ENCODE peak calls at places on chromosome 17, in six cellular contexts. I, D, V, K, P and E are unnamed samples.
A peak's percentile ranks its signal among the peaks of the same experiment; 100 is the strongest.

GRCh38 chr17:8846768-8847211 is 20.7 kb downstream of the PIK3R6 start:
- DNase-seq in I (no peak), D (no peak), V (no peak), K (no peak), P (no peak), E (peak; percentile 39)

GRCh38 chr17:1490643-1491405 is 1.7 kb downstream of the MYO1C start:
- DNase-seq in I (peak; percentile 86), D (peak; percentile 92), V (peak; percentile 83), K (no peak), P (no peak), E (no peak)

GRCh38 chr17:1992541-1992940 is 32.6 kb downstream of the RTN4RL1 start:
- DNase-seq in I (no peak), D (no peak), V (no peak), K (no peak), P (no peak), E (no peak)

GRCh38 chr17:18197535-18198194 is 14.0 kb downstream of the ALKBH5 start:
- DNase-seq in I (no peak), D (no peak), V (no peak), K (no peak), P (no peak), E (no peak)

GRCh38 chr17:31803494-31804213 is 55.4 kb downstream of the COPRS start:
- DNase-seq in I (no peak), D (no peak), V (peak; percentile 51), K (no peak), P (no peak), E (no peak)

GRCh38 chr17:74408830-74409229 is 23.1 kb upstream of the GPRC5C start:
- DNase-seq in I (peak; percentile 65), D (no peak), V (no peak), K (no peak), P (no peak), E (no peak)

GRCh38 chr17:18322522-18322921 is 7.4 kb downstream of the SMCR8 start:
- DNase-seq in I (no peak), D (no peak), V (no peak), K (no peak), P (no peak), E (no peak)

GRCh38 chr17:82927661-82928601 is 88.1 kb upstream of the ZNF750 start:
- DNase-seq in I (peak; percentile 42), D (peak; percentile 63), V (no peak), K (no peak), P (no peak), E (no peak)

GRCh38 chr17:74152591-74153455 is 50.7 kb upstream of the RPL38 start:
- DNase-seq in I (no peak), D (no peak), V (peak; percentile 12), K (no peak), P (no peak), E (no peak)

GRCh38 chr17:76048025-76048605 is 21.0 kb upstream of the EVPL start:
- DNase-seq in I (no peak), D (no peak), V (no peak), K (no peak), P (no peak), E (no peak)

GRCh38 chr17:6305613-6306360 is 129.1 kb downstream of the AIPL1 start:
- DNase-seq in I (no peak), D (no peak), V (no peak), K (no peak), P (no peak), E (no peak)

GRCh38 chr17:61382796-61383688 is 16.6 kb upstream of the TBX2 start:
- DNase-seq in I (peak; percentile 24), D (no peak), V (no peak), K (no peak), P (no peak), E (no peak)

GRCh38 chr17:69466905-69467630 is 52.6 kb downstream of the MAP2K6 start:
- DNase-seq in I (no peak), D (no peak), V (no peak), K (no peak), P (no peak), E (no peak)

GRCh38 chr17:57121308-57122042 is 36.4 kb downstream of the AKAP1 start:
- DNase-seq in I (no peak), D (peak; percentile 72), V (no peak), K (no peak), P (no peak), E (no peak)

GRCh38 chr17:69425978-69426377 is 11.5 kb downstream of the MAP2K6 start:
- DNase-seq in I (no peak), D (no peak), V (no peak), K (no peak), P (no peak), E (no peak)

GRCh38 chr17:11319894-11320293 is 78.9 kb downstream of the SHISA6 start:
- DNase-seq in I (no peak), D (no peak), V (no peak), K (no peak), P (no peak), E (no peak)

GRCh38 chr17:16415031-16415924 is at the start of gene TRPV2:
- DNase-seq in I (peak; percentile 74), D (peak; percentile 82), V (peak; percentile 52), K (no peak), P (no peak), E (no peak)

GRCh38 chr17:50533720-50534148 is 1.2 kb downstream of the EPN3 start:
- DNase-seq in I (peak; percentile 58), D (peak; percentile 95), V (peak; percentile 89), K (no peak), P (no peak), E (no peak)

GRCh38 chr17:52138350-52138749 is 20.2 kb downstream of the CA10 start:
- DNase-seq in I (no peak), D (no peak), V (no peak), K (no peak), P (no peak), E (no peak)

GRCh38 chr17:58242171-58242784 is 3.9 kb downstream of the LPO start:
- DNase-seq in I (no peak), D (no peak), V (no peak), K (no peak), P (no peak), E (no peak)

GRCh38 chr17:7530294-7530900 is 18.5 kb upstream of the TNFSF12 start:
- DNase-seq in I (no peak), D (no peak), V (no peak), K (no peak), P (no peak), E (no peak)

GRCh38 chr17:75041656-75042280 is 5.0 kb downstream of the ATP5PD start:
- DNase-seq in I (no peak), D (no peak), V (no peak), K (no peak), P (no peak), E (no peak)

GRCh38 chr17:27572665-27573064 is 58.3 kb upstream of the LGALS9 start:
- DNase-seq in I (no peak), D (no peak), V (no peak), K (no peak), P (no peak), E (no peak)

GRCh38 chr17:27986805-27987684 is 55.4 kb upstream of the NLK start:
- DNase-seq in I (no peak), D (no peak), V (no peak), K (no peak), P (no peak), E (no peak)

DNA sequence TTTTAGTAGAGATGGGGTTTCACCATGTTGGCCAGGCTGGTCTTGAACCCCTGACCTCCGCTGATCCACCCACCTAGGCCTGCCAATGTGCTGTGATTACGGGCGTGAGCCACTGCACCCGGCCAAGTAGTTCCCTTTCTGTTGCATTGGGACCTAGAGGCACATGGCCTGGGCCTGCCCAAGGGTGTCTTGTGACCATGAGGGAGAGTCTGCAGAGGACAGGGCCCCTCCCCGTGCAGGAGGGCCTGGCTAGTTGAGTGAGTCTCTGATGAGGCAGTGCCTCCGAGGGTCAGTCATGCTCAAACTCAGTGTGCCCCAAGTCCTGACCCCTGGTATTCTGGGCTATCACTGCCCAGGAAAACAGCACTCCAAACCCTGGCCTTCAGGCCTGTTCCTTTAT is 62.5 kb downstream of the TMEM235 start:
- DNase-seq in I (peak; percentile 72), D (no peak), V (no peak), K (no peak), P (no peak), E (no peak)
- H3K27ac ChIP-seq in I (no peak overlapping the region), D (no peak overlapping the region), V (no peak overlapping the region), K (no peak overlapping the region), P (no peak overlapping the region), E (no peak overlapping the region)

GRCh38 chr17:59332890-59333377 is 1.5 kb downstream of the YPEL2 start:
- DNase-seq in I (peak; percentile 52), D (peak; percentile 64), V (no peak), K (peak; percentile 30), P (peak; percentile 56), E (no peak)
- H3K27ac ChIP-seq in I (peak overlapping the region; percentile 97), D (peak overlapping the region; percentile 88), V (peak overlapping the region; percentile 95), K (peak overlapping the region; percentile 97), P (peak overlapping the region; percentile 95), E (no peak overlapping the region)

DNA sequence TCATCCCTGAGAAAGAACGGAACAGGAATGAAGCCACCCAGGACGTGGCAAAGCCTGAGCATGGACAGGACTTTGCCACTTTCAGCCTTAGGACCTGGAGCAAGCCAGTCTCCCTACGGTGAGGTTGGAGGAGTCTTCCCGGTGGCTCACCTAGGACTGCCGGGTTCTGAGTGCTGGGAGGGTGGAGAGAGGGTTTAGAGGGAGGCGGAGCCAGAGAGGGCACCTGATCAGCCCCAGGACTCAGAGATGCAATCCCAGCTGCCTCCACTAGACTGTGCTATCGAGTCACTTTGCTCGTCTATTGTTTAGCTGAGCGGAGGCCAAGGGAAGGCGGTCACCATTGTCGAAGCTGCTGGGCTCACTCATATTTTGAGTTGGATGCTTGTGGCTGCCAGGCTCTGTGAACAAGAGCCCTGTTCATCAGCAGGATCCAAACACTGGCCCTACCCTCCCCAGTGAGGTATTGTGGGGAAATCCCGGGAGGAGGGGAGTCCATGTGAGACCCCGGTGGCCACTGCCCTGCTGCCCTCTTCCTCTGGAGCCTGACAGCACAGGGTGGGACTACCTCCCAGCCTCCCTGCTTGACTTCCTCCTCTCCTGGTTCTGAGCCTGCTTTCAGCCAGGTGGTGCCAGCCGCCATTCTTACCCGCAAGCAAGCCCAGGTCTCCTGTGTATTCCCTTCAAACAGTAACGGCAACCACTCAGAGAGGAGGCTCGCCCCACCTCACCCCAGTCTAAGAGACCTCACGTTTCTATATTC is 7.0 kb downstream of the KRT14 start:
- DNase-seq in I (peak; percentile 80), D (peak; percentile 88), V (peak; percentile 95), K (peak; percentile 95), P (no peak), E (peak; percentile 97)
- H3K27ac ChIP-seq in I (no peak overlapping the region), D (no peak overlapping the region), V (no peak overlapping the region), K (peak overlapping the region; percentile 86), P (no peak overlapping the region), E (no peak overlapping the region)

GRCh38 chr17:38691154-38691553 is 13.9 kb upstream of the MLLT6 start:
- DNase-seq in I (no peak), D (peak; percentile 6), V (no peak), K (no peak), P (no peak), E (no peak)

GRCh38 chr17:38697061-38697820 is 7.8 kb upstream of the MLLT6 start:
- DNase-seq in I (no peak), D (peak; percentile 18), V (no peak), K (no peak), P (no peak), E (no peak)

DNA sequence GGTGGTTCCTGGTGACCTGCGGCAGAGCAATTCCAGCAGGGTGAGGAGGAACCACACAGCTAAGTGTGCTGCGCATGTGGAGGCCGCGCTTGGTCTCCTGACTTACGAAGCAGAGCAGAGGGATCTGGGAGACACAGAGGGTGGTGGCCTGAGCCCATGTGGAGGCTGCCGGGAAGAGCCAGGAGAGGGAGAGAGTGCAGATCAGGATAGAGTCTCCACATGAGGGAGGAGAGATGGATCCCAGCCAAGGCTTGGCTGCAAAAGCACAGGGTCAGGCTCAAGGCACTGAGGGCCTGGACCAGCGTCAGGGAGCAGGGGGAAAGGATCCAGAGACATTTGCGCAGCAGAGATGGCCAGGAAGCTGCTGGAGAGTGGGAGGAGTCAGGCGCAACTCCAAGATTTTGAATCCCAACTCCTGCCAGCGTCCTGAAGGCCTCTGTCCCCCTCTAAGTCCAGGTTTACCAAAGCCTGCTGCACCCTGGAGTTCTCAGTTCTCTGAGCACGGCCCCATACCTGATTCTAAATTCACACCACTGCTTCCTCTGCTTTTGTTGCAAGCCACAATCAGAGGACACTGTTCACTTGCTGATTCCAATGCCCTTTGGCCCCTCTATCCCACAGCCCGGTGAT is 11.3 kb upstream of the MLLT6 start:
- DNase-seq in I (peak; percentile 61), D (peak; percentile 98), V (peak; percentile 76), K (peak; percentile 70), P (no peak), E (no peak)
- H3K27ac ChIP-seq in I (peak overlapping the region; percentile 62), D (peak overlapping the region; percentile 87), V (peak overlapping the region; percentile 12), K (peak overlapping the region; percentile 91), P (no peak overlapping the region), E (no peak overlapping the region)